ENCODE peak calls at places on chromosomes 1 and 21, in five cellular contexts. G, T, Y, X and H are unnamed samples.

GRCh38 chr1:228375578-228376261 is 30.9 kb downstream of the TRIM11 start:
- DNase-seq in G (no peak), T (no peak), Y (no peak), X (peak; percentile 11), H (peak; percentile 11)

GRCh38 chr1:210655511-210655910 is 326.8 kb downstream of the HHAT start:
- DNase-seq in G (no peak), T (no peak), Y (no peak), X (no peak), H (no peak)

GRCh38 chr1:71046891-71047634 is 553 bp downstream of the PTGER3 start:
- DNase-seq in G (no peak), T (peak; percentile 24), Y (no peak), X (no peak), H (peak; percentile 34)

GRCh38 chr1:64569376-64569775 is 99.4 kb downstream of the CACHD1 start:
- DNase-seq in G (no peak), T (no peak), Y (no peak), X (no peak), H (no peak)

GRCh38 chr1:172647110-172647564 is 11.8 kb upstream of the FASLG start:
- DNase-seq in G (no peak), T (no peak), Y (no peak), X (no peak), H (no peak)

GRCh38 chr1:26059906-26060305 is 7.5 kb downstream of the TRIM63 start:
- DNase-seq in G (no peak), T (no peak), Y (no peak), X (no peak), H (no peak)

GRCh38 chr1:71464016-71464415 is 383.2 kb upstream of the ZRANB2 start:
- DNase-seq in G (no peak), T (no peak), Y (no peak), X (no peak), H (no peak)

GRCh38 chr1:12411098-12411497 is 181.3 kb downstream of the VPS13D start:
- DNase-seq in G (no peak), T (no peak), Y (no peak), X (no peak), H (no peak)

GRCh38 chr1:161089251-161089924 is at the start of gene NECTIN4:
- DNase-seq in G (no peak), T (peak; percentile 62), Y (no peak), X (no peak), H (peak; percentile 93)

GRCh38 chr21:41529769-41530168 is 21.8 kb upstream of the TMPRSS2 start:
- DNase-seq in G (no peak), T (no peak), Y (no peak), X (no peak), H (no peak)

GRCh38 chr1:23539698-23540266 is 8.7 kb upstream of the E2F2 start:
- DNase-seq in G (peak; percentile 87), T (peak; percentile 95), Y (peak; percentile 97), X (peak; percentile 85), H (peak; percentile 88)

GRCh38 chr1:181308098-181308497 is 175.2 kb upstream of the CACNA1E start:
- DNase-seq in G (no peak), T (no peak), Y (no peak), X (no peak), H (no peak)

DNA sequence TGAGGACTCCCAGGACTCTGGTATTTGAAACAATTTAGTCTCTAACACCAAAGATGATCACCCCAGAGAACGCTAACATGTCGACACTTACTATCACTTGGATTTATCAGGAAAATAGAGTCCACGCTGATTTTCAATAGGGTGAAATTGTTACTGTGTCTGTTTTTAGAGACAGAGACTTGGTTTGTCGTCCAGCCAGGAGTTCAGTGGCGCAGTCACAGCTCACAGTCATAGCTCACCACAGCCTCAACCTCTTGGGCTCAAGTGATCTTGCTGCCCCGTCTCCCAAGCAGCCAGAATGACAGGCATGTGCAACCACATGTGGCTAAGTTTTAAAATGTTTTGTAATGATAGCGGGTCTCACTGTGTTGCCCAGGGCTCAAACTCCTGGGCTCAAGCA is 5.3 kb downstream of the SSU72 start:
- DNase-seq in G (no peak), T (no peak), Y (no peak), X (no peak), H (no peak)
- H3K36me3 ChIP-seq in G (peaks cover 49% of the 10 kb centered on the region), T (no peaks in the 10 kb centered on the region), Y (peaks cover 81% of the 10 kb centered on the region), X (peaks cover 16% of the 10 kb centered on the region), H (peaks cover 2% of the 10 kb centered on the region)

GRCh38 chr1:164519426-164519825 is 39.6 kb upstream of the PBX1 start:
- DNase-seq in G (no peak), T (no peak), Y (no peak), X (no peak), H (no peak)

GRCh38 chr1:164515221-164515620 is 43.8 kb upstream of the PBX1 start:
- DNase-seq in G (no peak), T (no peak), Y (no peak), X (no peak), H (no peak)

GRCh38 chr1:164515932-164516331 is 43.1 kb upstream of the PBX1 start:
- DNase-seq in G (no peak), T (no peak), Y (no peak), X (no peak), H (no peak)

GRCh38 chr1:164524810-164525209 is 34.2 kb upstream of the PBX1 start:
- DNase-seq in G (no peak), T (no peak), Y (no peak), X (no peak), H (no peak)

DNA sequence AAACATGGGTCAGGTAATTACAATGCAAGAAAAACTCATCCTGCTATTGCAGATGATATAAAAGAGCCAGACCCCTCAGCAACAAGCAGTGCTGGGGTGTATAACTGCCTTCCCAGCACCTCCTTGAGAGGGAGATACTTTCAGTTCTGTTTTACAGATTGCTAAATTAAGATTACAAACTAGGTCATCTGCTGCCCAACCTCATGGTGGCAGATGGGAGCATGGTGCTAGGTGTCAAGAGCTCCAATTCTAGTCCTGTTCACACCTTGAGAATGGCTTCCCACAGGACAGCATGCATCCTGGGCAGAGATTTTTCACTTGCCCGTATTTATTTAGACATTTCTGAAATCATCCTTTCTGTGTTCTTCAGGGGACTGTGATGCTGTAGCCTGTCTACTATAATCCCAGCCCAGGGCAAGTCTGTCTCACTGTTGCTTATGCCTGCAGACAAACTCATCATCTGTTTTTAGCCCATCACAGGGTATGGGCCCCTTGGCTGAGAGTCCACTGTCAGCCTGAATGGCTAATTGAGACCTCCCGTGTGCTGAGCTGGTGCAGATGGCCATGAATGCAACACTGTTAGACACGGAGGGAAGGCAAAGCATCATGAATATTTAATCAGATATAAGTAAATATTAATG is 40.2 kb upstream of the PBX1 start:
- DNase-seq in G (no peak), T (no peak), Y (no peak), X (no peak), H (no peak)
- TF ChIP-seq CTCF in G (no peak), T (no peak), Y (no peak), X (no peak), H (no peak)

DNA sequence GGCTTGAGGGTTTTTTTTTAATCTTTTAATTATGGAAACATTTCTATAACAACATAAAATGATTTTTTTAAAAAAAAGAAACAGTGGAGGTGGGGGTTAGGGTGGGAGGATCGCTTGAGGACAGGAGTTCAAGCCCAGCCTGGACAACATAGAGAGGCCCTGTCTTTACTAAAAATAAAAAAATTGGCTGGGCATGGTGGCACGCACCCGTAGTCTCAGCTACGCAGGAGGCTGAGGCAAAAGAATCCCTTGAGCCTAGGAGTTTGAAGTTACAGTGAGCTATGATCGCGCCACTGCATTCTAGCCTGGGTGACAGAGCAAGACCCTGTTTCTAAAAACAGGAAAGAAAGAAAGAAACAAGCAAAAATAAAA is 32.2 kb upstream of the RNF11 start:
- DNase-seq in G (no peak), T (no peak), Y (no peak), X (no peak), H (no peak)
- H3K4me3 ChIP-seq in G (no peak overlapping the region), T (no peak overlapping the region), Y (no peak overlapping the region), X (no peak overlapping the region), H (no peak overlapping the region)

GRCh38 chr1:51469518-51469917 is 49.5 kb downstream of the EPS15 start:
- DNase-seq in G (no peak), T (no peak), Y (no peak), X (no peak), H (no peak)

GRCh38 chr1:51473716-51474115 is 45.4 kb downstream of the EPS15 start:
- DNase-seq in G (no peak), T (no peak), Y (no peak), X (no peak), H (no peak)

DNA sequence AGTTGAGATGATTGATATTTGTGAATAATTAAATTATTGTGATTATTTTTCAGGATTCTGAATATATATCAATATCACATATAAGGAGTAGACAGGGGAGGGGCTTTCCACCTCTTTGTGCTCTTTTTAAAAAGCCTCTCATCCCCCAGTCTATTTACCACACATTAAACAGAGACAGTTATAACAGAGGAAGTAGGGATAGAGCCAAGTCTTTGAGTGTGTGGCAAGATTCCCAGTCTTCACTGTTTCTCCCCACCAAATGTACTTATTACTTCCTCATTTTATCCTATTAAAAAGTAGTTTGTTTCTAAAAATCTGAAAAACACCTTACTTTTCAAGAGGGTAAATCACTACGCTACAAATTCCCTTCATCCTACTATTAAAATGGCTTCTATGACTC is 46.7 kb downstream of the EPS15 start:
- DNase-seq in G (no peak), T (no peak), Y (no peak), X (no peak), H (no peak)
- H3K36me3 ChIP-seq in G (peaks cover 29% of the 10 kb centered on the region), T (no peaks in the 10 kb centered on the region), Y (peaks cover 42% of the 10 kb centered on the region), X (peaks cover 25% of the 10 kb centered on the region), H (no peaks in the 10 kb centered on the region)

DNA sequence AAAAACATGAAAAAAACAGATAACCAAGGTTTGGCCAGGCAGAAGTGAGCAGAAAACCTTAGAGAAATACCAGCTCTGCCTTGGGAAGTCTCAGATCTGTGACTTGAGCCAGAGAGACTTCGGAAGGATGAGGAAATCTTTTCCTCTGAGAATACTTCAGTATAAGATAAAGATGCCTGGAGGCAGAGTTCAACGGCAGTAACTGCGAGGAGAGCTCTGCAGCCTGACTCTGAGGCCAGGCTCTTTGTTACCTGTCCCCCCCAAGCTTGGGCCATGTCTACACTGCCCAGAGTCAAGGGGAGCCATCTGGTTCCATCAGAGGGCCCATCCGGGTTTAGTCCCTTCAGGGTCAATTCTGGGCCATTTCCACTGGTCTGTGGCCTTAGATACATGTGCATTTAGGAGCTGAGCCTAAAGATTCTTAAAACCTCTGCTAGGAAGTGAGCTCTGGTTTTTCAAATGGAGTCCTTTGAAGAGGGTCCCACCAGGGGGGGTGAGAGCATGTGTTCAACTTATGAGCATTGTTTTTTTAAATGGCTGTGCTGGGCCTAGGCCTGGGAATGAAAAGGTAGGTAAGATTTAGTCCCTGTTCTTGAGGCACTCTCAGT is 8.7 kb downstream of the KIRREL1 start:
- DNase-seq in G (no peak), T (peak; percentile 44), Y (no peak), X (no peak), H (no peak)
- TF ChIP-seq CTCF in G (no peak), T (peak; percentile 16), Y (no peak), X (no peak), H (no peak)

DNA sequence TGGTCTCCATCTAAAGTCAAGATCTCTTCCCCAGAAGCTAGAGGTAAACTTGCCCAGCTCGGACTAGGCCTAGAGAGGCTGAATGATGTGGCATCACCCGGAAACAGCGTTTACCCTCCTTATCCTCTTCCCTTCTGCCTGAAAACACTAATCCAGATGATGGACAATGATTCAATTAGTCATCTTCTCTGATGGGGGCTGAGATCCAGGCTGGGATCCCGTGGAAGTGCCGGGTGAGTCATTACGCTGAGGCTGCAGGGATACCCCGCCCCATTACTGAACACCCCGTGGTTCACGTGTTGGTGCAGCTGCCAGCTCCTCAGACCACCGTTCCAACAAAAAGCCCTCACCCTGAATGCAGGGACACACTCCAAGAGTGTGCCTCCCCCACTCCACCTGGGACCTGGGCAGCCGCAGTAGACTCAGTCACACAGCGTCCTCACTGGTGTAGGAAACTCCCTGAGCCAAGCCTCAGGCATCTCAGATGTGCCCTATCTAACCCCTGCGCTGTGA is 2.0 kb downstream of the S100A6 start:
- DNase-seq in G (peak; percentile 56), T (peak; percentile 72), Y (no peak), X (peak; percentile 44), H (no peak)
- H3K4me3 ChIP-seq in G (peak overlapping the region; percentile 83), T (no peak overlapping the region), Y (no peak overlapping the region), X (peak overlapping the region; percentile 93), H (no peak overlapping the region)